ENCODE peak calls at places on chromosome 9, in ten cellular contexts. A, Y, C, K, D, T, I, M, N and G are unnamed samples. For H3K4me1, the result is how much of the 10 kb centered on the place peaks cover.

GRCh38 chr9:29068461-29068860 is 1495.2 kb upstream of the C9orf72 start:
- DNase-seq in M (no peak), D (peak), T (no peak), Y (no peak), I (no peak), N (no peak), K (no peak), A (no peak), C (no peak), G (no peak)

GRCh38 chr9:16138961-16139441 is 586.2 kb downstream of the CCDC171 start:
- DNase-seq in T (no peak), M (no peak), D (no peak), N (no peak), A (no peak), I (no peak), Y (no peak), C (no peak), K (no peak), G (no peak)

GRCh38 chr9:113503613-113504230 is 40.2 kb downstream of the RGS3 start:
- DNase-seq in N (no peak), I (no peak), A (no peak), Y (no peak), D (no peak), K (no peak), C (no peak), T (no peak), M (no peak), G (no peak)

GRCh38 chr9:136754059-136754572 is 3.9 kb downstream of the LCN8 start:
- DNase-seq in A (peak), Y (no peak), T (no peak), C (no peak), K (no peak), I (no peak), M (no peak), N (no peak), D (no peak), G (no peak)

GRCh38 chr9:6902423-6902822 is 144.7 kb downstream of the KDM4C start:
- DNase-seq in D (no peak), I (no peak), C (no peak), N (no peak), A (no peak), T (no peak), M (no peak), Y (no peak), K (no peak), G (no peak)

GRCh38 chr9:3887121-3887797 is 361.5 kb upstream of the RFX3 start:
- DNase-seq in M (no peak), K (no peak), I (no peak), Y (no peak), T (no peak), C (no peak), D (no peak), N (no peak), A (no peak), G (no peak)

GRCh38 chr9:79572891-79573696 is 1.3 kb downstream of the TLE4 start:
- DNase-seq in T (peak), I (peak), Y (no peak), C (peak), M (no peak), K (peak), N (peak), A (peak), D (peak), G (peak)

GRCh38 chr9:135282001-135282731 is 194.7 kb downstream of the OLFM1 start:
- DNase-seq in I (no peak), A (peak), Y (peak), K (peak), N (no peak), T (peak), C (no peak), M (no peak), D (peak), G (peak)

GRCh38 chr9:100601216-100601615 is 23.3 kb downstream of the CAVIN4 start:
- DNase-seq in C (no peak), A (no peak), K (peak), T (peak), D (peak), N (peak), M (no peak), Y (peak), I (peak), G (no peak)

DNA sequence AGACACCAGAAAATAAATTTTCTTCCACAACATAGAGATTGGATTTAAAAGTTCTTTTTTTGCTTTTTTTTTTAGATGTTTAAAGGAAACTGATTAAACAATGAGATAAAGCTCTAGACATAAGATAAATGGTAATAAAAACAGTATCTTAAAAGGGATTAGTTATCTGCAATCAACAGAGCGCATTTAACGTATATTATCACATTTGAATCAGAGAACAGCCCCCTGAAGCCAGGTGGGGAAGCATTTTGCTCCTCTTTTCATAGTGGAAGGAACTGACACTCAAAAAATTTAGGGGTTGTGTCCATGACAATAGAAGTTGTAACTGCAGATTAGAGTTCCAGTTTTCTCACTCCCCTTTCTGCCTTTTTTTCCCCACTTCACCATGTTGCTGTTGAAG is 367.6 kb downstream of the SPATA31D1 start:
- DNase-seq in C (no peak), K (no peak), N (no peak), Y (no peak), A (no peak), D (no peak), T (no peak), I (no peak), M (no peak), G (no peak)
- TF ChIP-seq POLR2AphosphoS5 in C (no peak), K (no peak), N (no peak), Y (no peak), A (no peak), D (no peak), T (no peak), I (no peak), M (no peak), G (no peak)

DNA sequence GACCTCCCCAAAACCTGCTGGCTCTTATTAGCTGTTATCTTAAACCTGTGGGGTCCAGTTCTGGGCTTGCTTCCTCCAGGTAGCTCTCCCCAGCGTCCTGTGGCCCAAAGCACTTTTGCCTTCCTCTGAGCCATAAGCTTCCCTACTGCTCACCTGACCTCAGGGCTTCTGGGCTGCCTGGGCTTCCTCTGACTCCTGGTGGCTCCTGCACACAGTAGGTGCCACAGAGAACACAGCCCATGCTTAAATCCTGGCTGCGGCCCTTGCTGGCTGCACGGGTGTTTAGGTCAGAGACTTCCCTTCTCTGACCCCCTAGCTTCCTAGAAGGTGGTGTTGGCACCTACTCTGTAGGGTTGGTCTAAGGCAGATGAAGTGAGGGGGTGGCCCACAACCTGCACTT is 2.5 kb downstream of the RALGDS start:
- DNase-seq in C (peak), N (no peak), Y (no peak), K (no peak), A (no peak), M (no peak), I (no peak), T (no peak), D (no peak), G (no peak)
- H3K4me1 ChIP-seq in C (half or more), N (under half), Y (half or more), K (half or more), A (half or more), M (half or more), I (half or more), T (half or more), D (under half), G (under half)

DNA sequence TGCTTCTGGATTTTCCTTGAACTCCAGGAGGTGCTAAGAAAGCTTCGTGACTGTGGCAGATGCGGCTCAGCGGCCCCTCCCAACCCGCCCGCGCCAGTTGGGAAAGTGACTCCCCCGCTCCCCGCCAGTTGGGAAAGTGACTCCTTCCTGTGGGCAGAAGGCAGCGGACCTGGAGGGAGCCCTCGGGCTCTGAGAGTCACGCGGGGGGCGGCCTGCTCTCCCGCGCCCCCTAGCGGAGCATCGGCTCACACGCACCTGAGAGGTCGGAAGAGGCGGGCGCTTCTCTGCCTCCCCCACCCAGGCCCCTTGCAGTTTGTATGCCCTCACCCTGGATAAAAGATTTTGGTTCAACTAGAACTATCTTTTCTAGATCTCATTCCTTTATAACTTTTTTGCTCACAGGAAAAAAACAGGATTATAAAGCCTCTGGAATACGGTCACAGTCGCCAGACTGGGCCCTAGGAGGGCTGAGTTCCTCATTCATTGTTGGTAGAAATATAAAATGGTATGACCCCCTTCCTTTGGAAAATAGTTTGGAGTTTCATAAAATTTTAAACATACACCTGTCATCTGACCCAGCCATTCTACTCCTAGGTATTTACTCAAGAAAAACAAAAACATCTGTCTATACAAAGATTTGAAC is 82.2 kb downstream of the HSD17B3 start:
- DNase-seq in K (peak), M (no peak), C (peak), Y (no peak), A (peak), D (peak), T (peak), I (peak), N (peak), G (peak)
- TF ChIP-seq EP300 in K (no peak), M (no peak), C (no peak), Y (no peak), A (no peak), D (no peak), T (no peak), I (no peak), N (no peak), G (no peak)

GRCh38 chr9:114908104-114908621 is 22.2 kb downstream of the TNFSF8 start:
- DNase-seq in Y (peak), T (no peak), D (no peak), I (no peak), M (no peak), A (no peak), N (no peak), C (no peak), K (no peak), G (no peak)
- TF ChIP-seq POLR2AphosphoS5 in Y (no peak), T (no peak), D (peak), I (no peak), M (no peak), A (peak), N (no peak), C (no peak), K (no peak), G (no peak)

GRCh38 chr9:93597142-93597706 is 20.8 kb downstream of the PHF2 start:
- DNase-seq in T (no peak), M (no peak), K (no peak), I (no peak), N (peak), A (no peak), D (no peak), C (peak), Y (no peak), G (no peak)
- H3K4me1 ChIP-seq in T (under half), M (half or more), K (half or more), I (under half), N (under half), A (half or more), D (under half), C (half or more), Y (under half), G (under half)

GRCh38 chr9:96305171-96305570 is 3.2 kb upstream of the HSD17B3 start:
- DNase-seq in K (no peak), M (no peak), Y (no peak), C (no peak), N (no peak), I (no peak), A (no peak), T (no peak), D (no peak), G (no peak)

GRCh38 chr9:96302021-96302420 is at the start of gene HSD17B3:
- DNase-seq in N (no peak), A (no peak), M (no peak), D (no peak), C (no peak), K (no peak), Y (peak), I (no peak), T (no peak), G (no peak)

GRCh38 chr9:96304230-96304629 is 2.3 kb upstream of the HSD17B3 start:
- DNase-seq in A (no peak), K (no peak), M (no peak), C (no peak), N (no peak), I (no peak), D (no peak), T (no peak), Y (no peak), G (no peak)

GRCh38 chr9:96294146-96294545 is 7.8 kb downstream of the HSD17B3 start:
- DNase-seq in I (no peak), C (no peak), A (no peak), Y (no peak), M (no peak), D (no peak), T (no peak), K (no peak), N (no peak), G (no peak)

GRCh38 chr9:96299823-96300222 is 2.2 kb downstream of the HSD17B3 start:
- DNase-seq in M (no peak), N (no peak), I (no peak), K (no peak), D (no peak), A (no peak), Y (no peak), T (no peak), C (no peak), G (no peak)
- TF ChIP-seq EP300 in M (no peak), N (no peak), I (no peak), K (no peak), D (peak), A (no peak), Y (no peak), T (no peak), C (no peak), G (no peak)